ENCODE peak calls at places on chromosome 18, in nine cellular contexts. F is WERI-Rb-1; H is tibial artery; A is CD4-positive, CD25-positive, alpha-beta regulatory T cell; K is tibial nerve; Z is brain microvascular endothelial cell; W is PC-9; C is small intestine; N is GM23338. Y is an unnamed sample.
A peak's percentile ranks its signal among the peaks of the same experiment; 100 is the strongest.

GRCh38 chr18:41599529-41599928 is 355.5 kb upstream of the PIK3C3 start:
- DNase-seq in F (no peak), H (no peak), A (no peak), K (no peak), Z (no peak), W (no peak), C (no peak), N (no peak), Y (no peak)

GRCh38 chr18:74342416-74343043 is 26.9 kb downstream of the C18orf63 start:
- DNase-seq in F (peak; percentile 25), H (no peak), A (no peak), K (no peak), Z (peak; percentile 44), W (peak; percentile 58), C (peak; percentile 64), N (peak; percentile 68), Y (peak; percentile 8)

GRCh38 chr18:8822643-8823042 is 117.3 kb downstream of the MTCL1 start:
- DNase-seq in F (no peak), H (no peak), A (no peak), K (no peak), Z (no peak), W (no peak), C (no peak), N (no peak), Y (no peak)

GRCh38 chr18:3008546-3008945 is 4.4 kb downstream of the LPIN2 start:
- DNase-seq in F (no peak), H (no peak), A (no peak), K (no peak), Z (peak; percentile 64), W (no peak), C (no peak), N (no peak), Y (no peak)

GRCh38 chr18:2978208-2978607 is 34.7 kb downstream of the LPIN2 start:
- DNase-seq in F (no peak), H (no peak), A (no peak), K (no peak), Z (no peak), W (no peak), C (no peak), N (no peak), Y (no peak)

GRCh38 chr18:32308493-32309120 is 118.8 kb downstream of the MEP1B start:
- DNase-seq in F (no peak), H (no peak), A (no peak), K (no peak), Z (peak; percentile 92), W (no peak), C (no peak), N (no peak), Y (peak; percentile 62)

GRCh38 chr18:48459471-48459870 is 50.3 kb upstream of the ZBTB7C start:
- DNase-seq in F (no peak), H (no peak), A (no peak), K (no peak), Z (no peak), W (no peak), C (no peak), N (no peak), Y (no peak)

GRCh38 chr18:41899535-41899934 is 55.5 kb upstream of the PIK3C3 start:
- DNase-seq in F (no peak), H (no peak), A (no peak), K (no peak), Z (no peak), W (no peak), C (no peak), N (peak; percentile 3), Y (no peak)

GRCh38 chr18:70490008-70490933 is 201.4 kb downstream of the SOCS6 start:
- DNase-seq in F (peak; percentile 24), H (no peak), A (peak; percentile 4), K (no peak), Z (peak; percentile 44), W (no peak), C (peak; percentile 83), N (peak; percentile 76), Y (no peak)

GRCh38 chr18:55264108-55264507 is 304.8 kb upstream of the CCDC68 start:
- DNase-seq in F (no peak), H (no peak), A (no peak), K (no peak), Z (no peak), W (no peak), C (no peak), N (peak; percentile 70), Y (no peak)
- H3K27ac ChIP-seq in F (no peak overlapping the region), H (no peak overlapping the region), A (no peak overlapping the region), K (no peak overlapping the region), Z (peak overlapping the region; percentile 48), W (no peak overlapping the region), C (no peak overlapping the region), N (no peak overlapping the region), Y (peak overlapping the region; percentile 57)

DNA sequence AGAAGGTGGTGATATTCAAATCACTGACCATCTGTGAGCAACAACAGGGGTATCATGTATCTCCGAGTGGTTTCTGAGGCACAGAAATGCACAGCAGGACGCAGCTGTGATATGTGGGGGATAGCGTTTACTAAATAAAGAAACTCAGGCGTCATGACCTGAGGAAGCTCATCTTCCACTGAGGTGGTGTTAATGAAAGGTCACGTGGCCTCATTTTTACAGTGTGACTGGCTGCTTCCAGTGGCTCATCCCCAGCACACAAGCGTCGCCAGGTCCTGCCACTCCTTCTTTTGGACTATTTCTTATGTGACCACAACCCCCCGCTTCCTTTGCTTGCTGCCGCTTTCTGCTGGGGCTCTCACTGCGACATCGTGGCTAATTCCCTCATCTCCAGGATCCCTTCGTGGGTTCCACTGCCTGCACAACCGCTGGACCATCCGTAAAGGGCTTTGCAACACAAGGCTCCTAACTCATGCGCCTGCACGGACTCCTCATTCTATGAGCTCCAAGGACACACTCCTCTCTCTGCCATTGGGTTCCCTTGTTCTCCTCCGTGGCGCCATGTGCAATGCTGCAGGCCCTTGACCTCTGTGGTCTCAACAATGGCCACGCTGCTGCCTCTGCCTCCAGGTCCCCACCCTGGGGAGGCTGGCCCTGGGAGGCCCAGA is 109.3 kb downstream of the MBP start:
- DNase-seq in F (no peak), H (no peak), A (no peak), K (no peak), Z (peak; percentile 40), W (no peak), C (no peak), N (no peak), Y (no peak)
- H3K27ac ChIP-seq in F (no peak overlapping the region), H (no peak overlapping the region), A (no peak overlapping the region), K (no peak overlapping the region), Z (no peak overlapping the region), W (no peak overlapping the region), C (no peak overlapping the region), N (no peak overlapping the region), Y (no peak overlapping the region)

GRCh38 chr18:58205780-58206160 is 161.7 kb downstream of the NEDD4L start:
- DNase-seq in F (no peak), H (no peak), A (no peak), K (no peak), Z (no peak), W (no peak), C (no peak), N (no peak), Y (no peak)

GRCh38 chr18:58207520-58208152 is 163.6 kb downstream of the NEDD4L start:
- DNase-seq in F (no peak), H (no peak), A (no peak), K (no peak), Z (no peak), W (no peak), C (no peak), N (no peak), Y (no peak)

GRCh38 chr18:58209326-58209725 is 165.3 kb downstream of the NEDD4L start:
- DNase-seq in F (no peak), H (no peak), A (no peak), K (no peak), Z (no peak), W (no peak), C (no peak), N (no peak), Y (no peak)

GRCh38 chr18:58211510-58211909 is 167.5 kb downstream of the NEDD4L start:
- DNase-seq in F (no peak), H (no peak), A (no peak), K (no peak), Z (no peak), W (no peak), C (no peak), N (no peak), Y (no peak)

DNA sequence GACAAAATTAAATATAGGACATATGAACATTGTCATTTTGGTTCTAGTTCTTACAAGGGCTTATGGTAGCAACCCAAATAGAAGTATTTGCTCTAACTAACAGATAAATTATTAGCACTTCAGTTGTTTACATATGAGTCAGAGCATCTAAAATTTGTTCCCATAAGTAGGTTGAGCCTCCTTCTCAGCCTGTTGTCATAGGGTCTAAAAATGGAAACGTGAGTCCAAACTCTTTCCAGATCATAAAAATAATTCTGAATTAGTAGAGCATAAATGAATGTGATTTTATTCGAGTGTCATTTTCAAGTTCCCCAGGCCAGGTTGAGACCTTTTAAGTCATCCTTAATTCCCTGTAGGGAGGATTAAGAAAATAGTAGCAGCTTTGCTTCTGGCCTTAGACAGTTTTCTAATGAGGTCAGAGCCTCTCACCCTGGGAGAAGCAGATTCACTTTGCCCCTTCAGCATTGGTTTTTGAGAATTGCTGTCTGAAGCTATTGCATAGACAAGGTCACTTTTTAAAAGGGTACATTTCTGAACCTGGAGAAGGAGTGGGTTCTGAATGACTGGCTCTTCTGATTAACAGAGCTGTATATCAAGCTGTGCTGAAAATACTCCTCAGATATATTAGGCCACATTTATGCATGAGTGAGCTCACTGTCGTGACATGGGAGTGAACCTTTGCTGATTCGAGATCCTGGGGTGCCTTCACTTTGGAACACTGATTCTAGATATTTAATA is 164.3 kb downstream of the NEDD4L start:
- DNase-seq in F (no peak), H (no peak), A (no peak), K (no peak), Z (no peak), W (peak; percentile 66), C (no peak), N (no peak), Y (no peak)
- H3K27ac ChIP-seq in F (peak overlapping the region; percentile 9), H (no peak overlapping the region), A (no peak overlapping the region), K (no peak overlapping the region), Z (no peak overlapping the region), W (peak overlapping the region; percentile 58), C (no peak overlapping the region), N (no peak overlapping the region), Y (peak overlapping the region; percentile 3)

GRCh38 chr18:44341759-44342158 is 338.9 kb upstream of the SETBP1 start:
- DNase-seq in F (no peak), H (no peak), A (no peak), K (no peak), Z (no peak), W (peak; percentile 97), C (no peak), N (no peak), Y (peak; percentile 84)

GRCh38 chr18:44342946-44343345 is 337.7 kb upstream of the SETBP1 start:
- DNase-seq in F (no peak), H (no peak), A (no peak), K (no peak), Z (no peak), W (peak; percentile 76), C (no peak), N (no peak), Y (peak; percentile 26)

GRCh38 chr18:44342167-44342566 is 338.5 kb upstream of the SETBP1 start:
- DNase-seq in F (no peak), H (no peak), A (no peak), K (no peak), Z (peak; percentile 22), W (peak; percentile 83), C (no peak), N (no peak), Y (peak; percentile 29)

DNA sequence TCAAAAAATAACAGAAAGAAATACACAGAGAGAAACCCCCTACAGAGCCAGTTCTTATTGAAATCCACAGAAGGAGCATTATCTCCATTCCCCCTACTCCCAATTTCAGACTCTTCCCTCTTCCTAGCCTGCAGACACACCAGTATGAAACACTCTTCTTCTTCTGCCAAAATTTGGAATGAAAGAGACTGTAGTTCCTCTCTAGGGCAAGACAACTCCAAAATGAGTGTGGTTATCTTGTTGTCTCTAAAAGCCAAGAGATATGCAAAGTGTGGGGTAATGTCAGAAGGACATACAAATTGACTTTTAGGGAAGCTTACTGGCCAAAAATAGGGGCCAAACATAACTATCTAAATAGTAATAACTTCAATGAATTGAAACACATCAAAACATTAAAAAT is 337.1 kb upstream of the SETBP1 start:
- DNase-seq in F (no peak), H (no peak), A (no peak), K (no peak), Z (no peak), W (no peak), C (no peak), N (no peak), Y (no peak)
- H3K27ac ChIP-seq in F (no peak overlapping the region), H (no peak overlapping the region), A (no peak overlapping the region), K (no peak overlapping the region), Z (no peak overlapping the region), W (peak overlapping the region; percentile 85), C (no peak overlapping the region), N (no peak overlapping the region), Y (no peak overlapping the region)